ENCODE peak calls at places on chromosomes 6 and 20, in five cellular contexts. Y is fibroblast of the aortic adventitia; J is heart left ventricle; V is stimulated activated effector memory CD8-positive, alpha-beta T cell treated with anti-CD3 and anti-CD28 coated beads, Interleukin-12 subunit alpha, Interleukin-12 subunit beta, amount 100 ng/mL, for 72 hours; A is neural crest cell. W is an unnamed sample.

GRCh38 chr6:131103869-131104268 is 31.4 kb upstream of the AKAP7 start:
- DNase-seq in Y (no peak), J (no peak), V (no peak), A (no peak), W (no peak)

GRCh38 chr20:15100506-15101160 is 763.2 kb upstream of the FLRT3 start:
- DNase-seq in V (no peak), J (no peak), A (no peak), Y (peak; percentile 6), W (no peak)

GRCh38 chr6:12572884-12573824 is 143.4 kb upstream of the PHACTR1 start:
- DNase-seq in Y (peak; percentile 94), J (no peak), V (no peak), A (no peak), W (no peak)

GRCh38 chr6:29603930-29604329 is 19.0 kb downstream of the OR2H2 start:
- DNase-seq in A (no peak), J (no peak), Y (no peak), V (no peak), W (no peak)

GRCh38 chr20:10476319-10476724 is 41.2 kb downstream of the SLX4IP start:
- DNase-seq in A (no peak), V (no peak), Y (peak; percentile 27), J (no peak), W (no peak)

GRCh38 chr20:33125983-33126382 is 42.0 kb upstream of the BPIFA2 start:
- DNase-seq in J (no peak), Y (no peak), A (no peak), V (no peak), W (no peak)

GRCh38 chr6:113732384-113732966 is 124.7 kb upstream of the MARCKS start:
- DNase-seq in V (no peak), J (peak; percentile 58), A (peak; percentile 53), Y (peak; percentile 61), W (peak; percentile 39)

GRCh38 chr20:3446779-3447178 is 24.0 kb upstream of the ATRN start:
- DNase-seq in Y (no peak), A (no peak), V (no peak), J (no peak), W (no peak)

GRCh38 chr20:36645998-36646397 is at the start of gene SLA2:
- DNase-seq in V (peak; percentile 77), J (no peak), Y (no peak), A (no peak), W (no peak)

GRCh38 chr6:151675746-151676459 is 131.6 kb upstream of the ESR1 start:
- DNase-seq in J (no peak), Y (peak; percentile 42), A (peak; percentile 35), V (peak; percentile 70), W (peak; percentile 43)

GRCh38 chr6:98764378-98764911 is 69.9 kb upstream of the POU3F2 start:
- DNase-seq in Y (peak; percentile 4), J (no peak), V (no peak), A (no peak), W (no peak)

GRCh38 chr6:147805155-147805554 is 296.7 kb downstream of the SAMD5 start:
- DNase-seq in J (no peak), Y (no peak), V (no peak), A (no peak), W (no peak)

W was measured in left ventricle myocardium superior.